ENCODE peak calls at places on chromosome 19, in nine cellular contexts. One of them, this sample, is unnamed.

GRCh38 chr19:35297922-35298321 is 6.0 kb downstream of the MAG start:
- DNase-seq in ureter: no peak
- DNase-seq in GM13977: no peak
- DNase-seq in dorsolateral prefrontal cortex: no peak
- DNase-seq in heart right ventricle: no peak
- DNase-seq in activated naive CD8-positive, alpha-beta T cell treated with anti-CD3 and anti-CD28 coated beads, Interleukin-2, amount 50 U/mL, for 16 hours: no peak
- DNase-seq in ELR: no peak
- DNase-seq in Ammon's horn: no peak
- DNase-seq in choroid plexus epithelial cell: no peak
- DNase-seq in this sample: no peak

GRCh38 chr19:2290441-2291184 is 8.6 kb upstream of the PEAK3 start:
- DNase-seq in ureter: no peak
- DNase-seq in GM13977: peak; percentile 66
- DNase-seq in dorsolateral prefrontal cortex: no peak
- DNase-seq in heart right ventricle: no peak
- DNase-seq in activated naive CD8-positive, alpha-beta T cell treated with anti-CD3 and anti-CD28 coated beads, Interleukin-2, amount 50 U/mL, for 16 hours: no peak
- DNase-seq in ELR: no peak
- DNase-seq in Ammon's horn: no peak
- DNase-seq in choroid plexus epithelial cell: no peak
- DNase-seq in this sample: no peak

GRCh38 chr19:28465317-28466086 is 747.4 kb downstream of the UQCRFS1 start:
- DNase-seq in ureter: no peak
- DNase-seq in GM13977: no peak
- DNase-seq in dorsolateral prefrontal cortex: no peak
- DNase-seq in heart right ventricle: no peak
- DNase-seq in activated naive CD8-positive, alpha-beta T cell treated with anti-CD3 and anti-CD28 coated beads, Interleukin-2, amount 50 U/mL, for 16 hours: no peak
- DNase-seq in ELR: peak; percentile 55
- DNase-seq in Ammon's horn: no peak
- DNase-seq in choroid plexus epithelial cell: peak; percentile 44
- DNase-seq in this sample: no peak

GRCh38 chr19:9819590-9819898 is 665 bp upstream of the FBXL12 start:
- DNase-seq in ureter: no peak
- DNase-seq in GM13977: no peak
- DNase-seq in dorsolateral prefrontal cortex: no peak
- DNase-seq in heart right ventricle: no peak
- DNase-seq in activated naive CD8-positive, alpha-beta T cell treated with anti-CD3 and anti-CD28 coated beads, Interleukin-2, amount 50 U/mL, for 16 hours: no peak
- DNase-seq in ELR: no peak
- DNase-seq in Ammon's horn: no peak
- DNase-seq in choroid plexus epithelial cell: no peak
- DNase-seq in this sample: no peak

GRCh38 chr19:35352177-35352447 is 4.4 kb downstream of the FFAR1 start:
- DNase-seq in ureter: no peak
- DNase-seq in GM13977: no peak
- DNase-seq in dorsolateral prefrontal cortex: no peak
- DNase-seq in heart right ventricle: no peak
- DNase-seq in activated naive CD8-positive, alpha-beta T cell treated with anti-CD3 and anti-CD28 coated beads, Interleukin-2, amount 50 U/mL, for 16 hours: no peak
- DNase-seq in ELR: no peak
- DNase-seq in Ammon's horn: no peak
- DNase-seq in choroid plexus epithelial cell: no peak
- DNase-seq in this sample: no peak

GRCh38 chr19:4014541-4015491 is 7.3 kb downstream of the PIAS4 start:
- DNase-seq in ureter: no peak
- DNase-seq in GM13977: no peak
- DNase-seq in dorsolateral prefrontal cortex: no peak
- DNase-seq in heart right ventricle: peak; percentile 70
- DNase-seq in activated naive CD8-positive, alpha-beta T cell treated with anti-CD3 and anti-CD28 coated beads, Interleukin-2, amount 50 U/mL, for 16 hours: no peak
- DNase-seq in ELR: no peak
- DNase-seq in Ammon's horn: no peak
- DNase-seq in choroid plexus epithelial cell: no peak
- DNase-seq in this sample: peak; percentile 81

GRCh38 chr19:6590458-6591319 is at the start of gene CD70:
- DNase-seq in ureter: no peak
- DNase-seq in GM13977: peak; percentile 81
- DNase-seq in dorsolateral prefrontal cortex: no peak
- DNase-seq in heart right ventricle: no peak
- DNase-seq in activated naive CD8-positive, alpha-beta T cell treated with anti-CD3 and anti-CD28 coated beads, Interleukin-2, amount 50 U/mL, for 16 hours: no peak
- DNase-seq in ELR: no peak
- DNase-seq in Ammon's horn: no peak
- DNase-seq in choroid plexus epithelial cell: no peak
- DNase-seq in this sample: peak; percentile 19

GRCh38 chr19:39828015-39828633 is 5.8 kb downstream of the DYRK1B start:
- DNase-seq in ureter: no peak
- DNase-seq in GM13977: no peak
- DNase-seq in dorsolateral prefrontal cortex: no peak
- DNase-seq in heart right ventricle: no peak
- DNase-seq in activated naive CD8-positive, alpha-beta T cell treated with anti-CD3 and anti-CD28 coated beads, Interleukin-2, amount 50 U/mL, for 16 hours: no peak
- DNase-seq in ELR: no peak
- DNase-seq in Ammon's horn: no peak
- DNase-seq in choroid plexus epithelial cell: no peak
- DNase-seq in this sample: no peak

GRCh38 chr19:38805180-38805579 is 7.6 kb downstream of the LGALS4 start:
- DNase-seq in ureter: no peak
- DNase-seq in GM13977: peak; percentile 24
- DNase-seq in dorsolateral prefrontal cortex: no peak
- DNase-seq in heart right ventricle: no peak
- DNase-seq in activated naive CD8-positive, alpha-beta T cell treated with anti-CD3 and anti-CD28 coated beads, Interleukin-2, amount 50 U/mL, for 16 hours: no peak
- DNase-seq in ELR: peak; percentile 48
- DNase-seq in Ammon's horn: no peak
- DNase-seq in choroid plexus epithelial cell: no peak
- DNase-seq in this sample: no peak

GRCh38 chr19:10643968-10644290 is 10.2 kb upstream of the ILF3 start:
- DNase-seq in ureter: no peak
- DNase-seq in GM13977: no peak
- DNase-seq in dorsolateral prefrontal cortex: no peak
- DNase-seq in heart right ventricle: peak; percentile 23
- DNase-seq in activated naive CD8-positive, alpha-beta T cell treated with anti-CD3 and anti-CD28 coated beads, Interleukin-2, amount 50 U/mL, for 16 hours: no peak
- DNase-seq in ELR: no peak
- DNase-seq in Ammon's horn: peak; percentile 21
- DNase-seq in choroid plexus epithelial cell: no peak
- DNase-seq in this sample: no peak

GRCh38 chr19:11673608-11674041 is 65.1 kb downstream of the ZNF823 start:
- DNase-seq in ureter: peak; percentile 70
- DNase-seq in GM13977: peak; percentile 57
- DNase-seq in dorsolateral prefrontal cortex: peak; percentile 52
- DNase-seq in heart right ventricle: peak; percentile 83
- DNase-seq in activated naive CD8-positive, alpha-beta T cell treated with anti-CD3 and anti-CD28 coated beads, Interleukin-2, amount 50 U/mL, for 16 hours: no peak
- DNase-seq in ELR: peak; percentile 48
- DNase-seq in Ammon's horn: peak; percentile 86
- DNase-seq in choroid plexus epithelial cell: peak; percentile 73
- DNase-seq in this sample: peak; percentile 82

GRCh38 chr19:44884566-44884965 is 6.5 kb upstream of the TOMM40 start:
- DNase-seq in ureter: no peak
- DNase-seq in GM13977: no peak
- DNase-seq in dorsolateral prefrontal cortex: no peak
- DNase-seq in heart right ventricle: no peak
- DNase-seq in activated naive CD8-positive, alpha-beta T cell treated with anti-CD3 and anti-CD28 coated beads, Interleukin-2, amount 50 U/mL, for 16 hours: no peak
- DNase-seq in ELR: no peak
- DNase-seq in Ammon's horn: no peak
- DNase-seq in choroid plexus epithelial cell: no peak
- DNase-seq in this sample: no peak

GRCh38 chr19:50759886-50760285 is 10.4 kb upstream of the GPR32 start:
- DNase-seq in ureter: no peak
- DNase-seq in GM13977: peak; percentile 46
- DNase-seq in dorsolateral prefrontal cortex: no peak
- DNase-seq in heart right ventricle: no peak
- DNase-seq in activated naive CD8-positive, alpha-beta T cell treated with anti-CD3 and anti-CD28 coated beads, Interleukin-2, amount 50 U/mL, for 16 hours: no peak
- DNase-seq in ELR: peak; percentile 64
- DNase-seq in Ammon's horn: no peak
- DNase-seq in choroid plexus epithelial cell: peak; percentile 30
- DNase-seq in this sample: peak; percentile 28

GRCh38 chr19:38061294-38061693 is 154.3 kb downstream of the SIPA1L3 start:
- DNase-seq in ureter: no peak
- DNase-seq in GM13977: no peak
- DNase-seq in dorsolateral prefrontal cortex: no peak
- DNase-seq in heart right ventricle: no peak
- DNase-seq in activated naive CD8-positive, alpha-beta T cell treated with anti-CD3 and anti-CD28 coated beads, Interleukin-2, amount 50 U/mL, for 16 hours: no peak
- DNase-seq in ELR: peak; percentile 90
- DNase-seq in Ammon's horn: no peak
- DNase-seq in choroid plexus epithelial cell: peak; percentile 80
- DNase-seq in this sample: no peak

GRCh38 chr19:588758-589692 is 656 bp upstream of the HCN2 start:
- DNase-seq in ureter: no peak
- DNase-seq in GM13977: no peak
- DNase-seq in dorsolateral prefrontal cortex: no peak
- DNase-seq in heart right ventricle: no peak
- DNase-seq in activated naive CD8-positive, alpha-beta T cell treated with anti-CD3 and anti-CD28 coated beads, Interleukin-2, amount 50 U/mL, for 16 hours: no peak
- DNase-seq in ELR: no peak
- DNase-seq in Ammon's horn: no peak
- DNase-seq in choroid plexus epithelial cell: no peak
- DNase-seq in this sample: no peak

GRCh38 chr19:34957830-34958751 is 5.9 kb downstream of the ZNF792 start:
- DNase-seq in ureter: no peak
- DNase-seq in GM13977: no peak
- DNase-seq in dorsolateral prefrontal cortex: no peak
- DNase-seq in heart right ventricle: no peak
- DNase-seq in activated naive CD8-positive, alpha-beta T cell treated with anti-CD3 and anti-CD28 coated beads, Interleukin-2, amount 50 U/mL, for 16 hours: no peak
- DNase-seq in ELR: no peak
- DNase-seq in Ammon's horn: no peak
- DNase-seq in choroid plexus epithelial cell: no peak
- DNase-seq in this sample: no peak

GRCh38 chr19:17784201-17785008 is 10.5 kb upstream of the B3GNT3 start:
- DNase-seq in ureter: peak; percentile 76
- DNase-seq in GM13977: peak; percentile 90
- DNase-seq in dorsolateral prefrontal cortex: peak; percentile 68
- DNase-seq in heart right ventricle: peak; percentile 56
- DNase-seq in activated naive CD8-positive, alpha-beta T cell treated with anti-CD3 and anti-CD28 coated beads, Interleukin-2, amount 50 U/mL, for 16 hours: peak; percentile 56
- DNase-seq in ELR: peak; percentile 71
- DNase-seq in Ammon's horn: peak; percentile 73
- DNase-seq in choroid plexus epithelial cell: peak; percentile 77
- DNase-seq in this sample: peak; percentile 83

GRCh38 chr19:48190288-48191284 is 20.1 kb downstream of the ZSWIM9 start:
- DNase-seq in ureter: no peak
- DNase-seq in GM13977: peak; percentile 55
- DNase-seq in dorsolateral prefrontal cortex: peak; percentile 82
- DNase-seq in heart right ventricle: no peak
- DNase-seq in activated naive CD8-positive, alpha-beta T cell treated with anti-CD3 and anti-CD28 coated beads, Interleukin-2, amount 50 U/mL, for 16 hours: no peak
- DNase-seq in ELR: peak; percentile 51
- DNase-seq in Ammon's horn: peak; percentile 86
- DNase-seq in choroid plexus epithelial cell: peak; percentile 82
- DNase-seq in this sample: peak; percentile 96

GRCh38 chr19:947090-947706 is 21.4 kb downstream of the ARID3A start:
- DNase-seq in ureter: no peak
- DNase-seq in GM13977: peak; percentile 65
- DNase-seq in dorsolateral prefrontal cortex: no peak
- DNase-seq in heart right ventricle: no peak
- DNase-seq in activated naive CD8-positive, alpha-beta T cell treated with anti-CD3 and anti-CD28 coated beads, Interleukin-2, amount 50 U/mL, for 16 hours: no peak
- DNase-seq in ELR: no peak
- DNase-seq in Ammon's horn: no peak
- DNase-seq in choroid plexus epithelial cell: no peak
- DNase-seq in this sample: no peak

GRCh38 chr19:49475995-49476880 is 2.2 kb downstream of the FLT3LG start:
- DNase-seq in ureter: no peak
- DNase-seq in GM13977: no peak
- DNase-seq in dorsolateral prefrontal cortex: no peak
- DNase-seq in heart right ventricle: no peak
- DNase-seq in activated naive CD8-positive, alpha-beta T cell treated with anti-CD3 and anti-CD28 coated beads, Interleukin-2, amount 50 U/mL, for 16 hours: peak; percentile 53
- DNase-seq in ELR: peak; percentile 45
- DNase-seq in Ammon's horn: no peak
- DNase-seq in choroid plexus epithelial cell: peak; percentile 60
- DNase-seq in this sample: peak; percentile 49

GRCh38 chr19:33396701-33397535 is 23.4 kb downstream of the CEBPG start:
- DNase-seq in ureter: no peak
- DNase-seq in GM13977: no peak
- DNase-seq in dorsolateral prefrontal cortex: no peak
- DNase-seq in heart right ventricle: peak; percentile 34
- DNase-seq in activated naive CD8-positive, alpha-beta T cell treated with anti-CD3 and anti-CD28 coated beads, Interleukin-2, amount 50 U/mL, for 16 hours: no peak
- DNase-seq in ELR: no peak
- DNase-seq in Ammon's horn: no peak
- DNase-seq in choroid plexus epithelial cell: no peak
- DNase-seq in this sample: no peak

GRCh38 chr19:58562126-58563033 is 4.0 kb upstream of the UBE2M start:
- DNase-seq in ureter: no peak
- DNase-seq in GM13977: peak; percentile 55
- DNase-seq in dorsolateral prefrontal cortex: peak; percentile 31
- DNase-seq in heart right ventricle: no peak
- DNase-seq in activated naive CD8-positive, alpha-beta T cell treated with anti-CD3 and anti-CD28 coated beads, Interleukin-2, amount 50 U/mL, for 16 hours: no peak
- DNase-seq in ELR: no peak
- DNase-seq in Ammon's horn: peak; percentile 37
- DNase-seq in choroid plexus epithelial cell: peak; percentile 40
- DNase-seq in this sample: peak; percentile 65

GRCh38 chr19:24140099-24140498 is 53.1 kb downstream of the ZNF254 start:
- DNase-seq in ureter: no peak
- DNase-seq in GM13977: no peak
- DNase-seq in dorsolateral prefrontal cortex: no peak
- DNase-seq in heart right ventricle: no peak
- DNase-seq in activated naive CD8-positive, alpha-beta T cell treated with anti-CD3 and anti-CD28 coated beads, Interleukin-2, amount 50 U/mL, for 16 hours: no peak
- DNase-seq in ELR: peak; percentile 78
- DNase-seq in Ammon's horn: no peak
- DNase-seq in choroid plexus epithelial cell: peak; percentile 96
- DNase-seq in this sample: no peak

GRCh38 chr19:51259348-51260245 is 8.7 kb downstream of the SIGLECL1 start:
- DNase-seq in ureter: no peak
- DNase-seq in GM13977: peak; percentile 60
- DNase-seq in dorsolateral prefrontal cortex: peak; percentile 15
- DNase-seq in heart right ventricle: peak; percentile 15
- DNase-seq in activated naive CD8-positive, alpha-beta T cell treated with anti-CD3 and anti-CD28 coated beads, Interleukin-2, amount 50 U/mL, for 16 hours: no peak
- DNase-seq in ELR: peak; percentile 42
- DNase-seq in Ammon's horn: peak; percentile 63
- DNase-seq in choroid plexus epithelial cell: peak; percentile 67
- DNase-seq in this sample: peak; percentile 92

GRCh38 chr19:17451820-17452219 is 3.4 kb upstream of the TMEM221 start:
- DNase-seq in ureter: no peak
- DNase-seq in GM13977: no peak
- DNase-seq in dorsolateral prefrontal cortex: no peak
- DNase-seq in heart right ventricle: no peak
- DNase-seq in activated naive CD8-positive, alpha-beta T cell treated with anti-CD3 and anti-CD28 coated beads, Interleukin-2, amount 50 U/mL, for 16 hours: no peak
- DNase-seq in ELR: no peak
- DNase-seq in Ammon's horn: no peak
- DNase-seq in choroid plexus epithelial cell: no peak
- DNase-seq in this sample: no peak

GRCh38 chr19:14112051-14112808 is 5.3 kb downstream of the PRKACA start:
- DNase-seq in ureter: no peak
- DNase-seq in GM13977: no peak
- DNase-seq in dorsolateral prefrontal cortex: no peak
- DNase-seq in heart right ventricle: peak; percentile 36
- DNase-seq in activated naive CD8-positive, alpha-beta T cell treated with anti-CD3 and anti-CD28 coated beads, Interleukin-2, amount 50 U/mL, for 16 hours: no peak
- DNase-seq in ELR: no peak
- DNase-seq in Ammon's horn: no peak
- DNase-seq in choroid plexus epithelial cell: no peak
- DNase-seq in this sample: no peak

GRCh38 chr19:4267101-4267900 is 11.8 kb upstream of the SHD start:
- DNase-seq in ureter: no peak
- DNase-seq in GM13977: peak; percentile 81
- DNase-seq in dorsolateral prefrontal cortex: peak; percentile 28
- DNase-seq in heart right ventricle: peak; percentile 34
- DNase-seq in activated naive CD8-positive, alpha-beta T cell treated with anti-CD3 and anti-CD28 coated beads, Interleukin-2, amount 50 U/mL, for 16 hours: peak; percentile 40
- DNase-seq in ELR: peak; percentile 78
- DNase-seq in Ammon's horn: no peak
- DNase-seq in choroid plexus epithelial cell: peak; percentile 60
- DNase-seq in this sample: peak; percentile 49

GRCh38 chr19:54191671-54192453 is 754 bp downstream of the TSEN34 start:
- DNase-seq in ureter: no peak
- DNase-seq in GM13977: no peak
- DNase-seq in dorsolateral prefrontal cortex: no peak
- DNase-seq in heart right ventricle: no peak
- DNase-seq in activated naive CD8-positive, alpha-beta T cell treated with anti-CD3 and anti-CD28 coated beads, Interleukin-2, amount 50 U/mL, for 16 hours: no peak
- DNase-seq in ELR: peak; percentile 49
- DNase-seq in Ammon's horn: no peak
- DNase-seq in choroid plexus epithelial cell: peak; percentile 66
- DNase-seq in this sample: no peak

GRCh38 chr19:49930483-49931011 is 1.2 kb upstream of the NUP62 start:
- DNase-seq in ureter: no peak
- DNase-seq in GM13977: no peak
- DNase-seq in dorsolateral prefrontal cortex: no peak
- DNase-seq in heart right ventricle: peak; percentile 59
- DNase-seq in activated naive CD8-positive, alpha-beta T cell treated with anti-CD3 and anti-CD28 coated beads, Interleukin-2, amount 50 U/mL, for 16 hours: no peak
- DNase-seq in ELR: peak; percentile 18
- DNase-seq in Ammon's horn: no peak
- DNase-seq in choroid plexus epithelial cell: no peak
- DNase-seq in this sample: no peak

GRCh38 chr19:4597975-4598671 is 38.6 kb upstream of the SEMA6B start:
- DNase-seq in ureter: no peak
- DNase-seq in GM13977: peak; percentile 90
- DNase-seq in dorsolateral prefrontal cortex: no peak
- DNase-seq in heart right ventricle: no peak
- DNase-seq in activated naive CD8-positive, alpha-beta T cell treated with anti-CD3 and anti-CD28 coated beads, Interleukin-2, amount 50 U/mL, for 16 hours: no peak
- DNase-seq in ELR: peak; percentile 64
- DNase-seq in Ammon's horn: no peak
- DNase-seq in choroid plexus epithelial cell: no peak
- DNase-seq in this sample: no peak

GRCh38 chr19:4108767-4109625 is 14.9 kb downstream of the MAP2K2 start:
- DNase-seq in ureter: no peak
- DNase-seq in GM13977: peak; percentile 88
- DNase-seq in dorsolateral prefrontal cortex: no peak
- DNase-seq in heart right ventricle: no peak
- DNase-seq in activated naive CD8-positive, alpha-beta T cell treated with anti-CD3 and anti-CD28 coated beads, Interleukin-2, amount 50 U/mL, for 16 hours: no peak
- DNase-seq in ELR: no peak
- DNase-seq in Ammon's horn: no peak
- DNase-seq in choroid plexus epithelial cell: no peak
- DNase-seq in this sample: no peak

This sample was measured in G401.